ENCODE peak calls at places on chromosomes 3 and 15, in ten cellular contexts. One of them, this sample, is unnamed.

GRCh38 chr15:67820147-67820991 is 4.9 kb upstream of the SKOR1 start:
- DNase-seq in HCT116: no peak
- DNase-seq in SK-N-SH: no peak
- DNase-seq in A549: no peak
- DNase-seq in trophoblast cell: no peak
- DNase-seq in H1: no peak
- DNase-seq in fibroblast of lung: no peak
- DNase-seq in neural progenitor cell: no peak
- DNase-seq in endothelial cell of umbilical vein: no peak
- DNase-seq in Karpas-422: no peak
- DNase-seq in this sample: no peak

GRCh38 chr15:90481023-90481422 is 48.7 kb upstream of the CRTC3 start:
- DNase-seq in trophoblast cell: no peak
- DNase-seq in neural progenitor cell: no peak
- DNase-seq in HCT116: no peak
- DNase-seq in Karpas-422: no peak
- DNase-seq in endothelial cell of umbilical vein: no peak
- DNase-seq in fibroblast of lung: no peak
- DNase-seq in H1: no peak
- DNase-seq in SK-N-SH: no peak
- DNase-seq in A549: no peak
- DNase-seq in this sample: no peak

GRCh38 chr3:53199834-53200233 is 38.8 kb downstream of the PRKCD start:
- DNase-seq in H1: no peak
- DNase-seq in Karpas-422: no peak
- DNase-seq in HCT116: no peak
- DNase-seq in neural progenitor cell: no peak
- DNase-seq in A549: no peak
- DNase-seq in endothelial cell of umbilical vein: no peak
- DNase-seq in trophoblast cell: no peak
- DNase-seq in SK-N-SH: peak; percentile 25
- DNase-seq in fibroblast of lung: no peak
- DNase-seq in this sample: no peak

GRCh38 chr15:70048578-70048977 is 49.1 kb downstream of the TLE3 start:
- DNase-seq in HCT116: no peak
- DNase-seq in neural progenitor cell: no peak
- DNase-seq in fibroblast of lung: no peak
- DNase-seq in Karpas-422: no peak
- DNase-seq in A549: no peak
- DNase-seq in H1: no peak
- DNase-seq in SK-N-SH: no peak
- DNase-seq in endothelial cell of umbilical vein: no peak
- DNase-seq in trophoblast cell: no peak
- DNase-seq in this sample: no peak

GRCh38 chr15:71098920-71099319 is 16.4 kb upstream of the THSD4 start:
- DNase-seq in HCT116: no peak
- DNase-seq in fibroblast of lung: no peak
- DNase-seq in trophoblast cell: no peak
- DNase-seq in A549: no peak
- DNase-seq in Karpas-422: no peak
- DNase-seq in SK-N-SH: no peak
- DNase-seq in H1: no peak
- DNase-seq in endothelial cell of umbilical vein: no peak
- DNase-seq in neural progenitor cell: no peak
- DNase-seq in this sample: no peak

GRCh38 chr3:107216711-107217110 is 160.5 kb upstream of the CCDC54 start:
- DNase-seq in fibroblast of lung: peak; percentile 99
- DNase-seq in H1: no peak
- DNase-seq in trophoblast cell: peak; percentile 25
- DNase-seq in SK-N-SH: no peak
- DNase-seq in Karpas-422: no peak
- DNase-seq in HCT116: no peak
- DNase-seq in A549: no peak
- DNase-seq in endothelial cell of umbilical vein: no peak
- DNase-seq in neural progenitor cell: no peak
- DNase-seq in this sample: no peak

GRCh38 chr15:52019394-52020252 is 604 bp downstream of the MAPK6 start:
- DNase-seq in neural progenitor cell: peak; percentile 93
- DNase-seq in Karpas-422: peak; percentile 87
- DNase-seq in trophoblast cell: peak; percentile 87
- DNase-seq in SK-N-SH: peak; percentile 96
- DNase-seq in A549: peak; percentile 91
- DNase-seq in endothelial cell of umbilical vein: peak; percentile 86
- DNase-seq in H1: no peak
- DNase-seq in HCT116: no peak
- DNase-seq in fibroblast of lung: peak; percentile 92
- DNase-seq in this sample: no peak

GRCh38 chr3:13022348-13023250 is 50.6 kb downstream of the IQSEC1 start:
- DNase-seq in Karpas-422: peak; percentile 49
- DNase-seq in neural progenitor cell: peak; percentile 87
- DNase-seq in A549: peak; percentile 42
- DNase-seq in HCT116: no peak
- DNase-seq in trophoblast cell: peak; percentile 91
- DNase-seq in fibroblast of lung: peak; percentile 89
- DNase-seq in endothelial cell of umbilical vein: peak; percentile 51
- DNase-seq in H1: peak; percentile 31
- DNase-seq in SK-N-SH: peak; percentile 90
- DNase-seq in this sample: no peak

GRCh38 chr3:174440350-174440716 is 418.8 kb upstream of the NAALADL2 start:
- DNase-seq in neural progenitor cell: peak; percentile 38
- DNase-seq in HCT116: no peak
- DNase-seq in Karpas-422: no peak
- DNase-seq in endothelial cell of umbilical vein: no peak
- DNase-seq in SK-N-SH: no peak
- DNase-seq in H1: no peak
- DNase-seq in trophoblast cell: peak; percentile 6
- DNase-seq in A549: no peak
- DNase-seq in fibroblast of lung: peak; percentile 84
- DNase-seq in this sample: no peak

GRCh38 chr15:92780816-92781215 is 119.3 kb upstream of the CHD2 start:
- DNase-seq in fibroblast of lung: no peak
- DNase-seq in H1: no peak
- DNase-seq in endothelial cell of umbilical vein: no peak
- DNase-seq in neural progenitor cell: no peak
- DNase-seq in HCT116: no peak
- DNase-seq in trophoblast cell: no peak
- DNase-seq in Karpas-422: peak; percentile 49
- DNase-seq in A549: peak; percentile 33
- DNase-seq in SK-N-SH: peak; percentile 60
- DNase-seq in this sample: no peak

GRCh38 chr15:95944856-95945255 is 385.6 kb upstream of the NR2F2 start:
- DNase-seq in fibroblast of lung: no peak
- DNase-seq in A549: no peak
- DNase-seq in Karpas-422: no peak
- DNase-seq in SK-N-SH: no peak
- DNase-seq in trophoblast cell: no peak
- DNase-seq in HCT116: no peak
- DNase-seq in endothelial cell of umbilical vein: no peak
- DNase-seq in neural progenitor cell: no peak
- DNase-seq in H1: no peak
- DNase-seq in this sample: no peak

GRCh38 chr15:43749690-43750345 is 3.6 kb downstream of the PDIA3 start:
- DNase-seq in neural progenitor cell: no peak
- DNase-seq in fibroblast of lung: no peak
- DNase-seq in A549: no peak
- DNase-seq in SK-N-SH: no peak
- DNase-seq in Karpas-422: peak; percentile 95
- DNase-seq in endothelial cell of umbilical vein: no peak
- DNase-seq in trophoblast cell: peak; percentile 23
- DNase-seq in H1: no peak
- DNase-seq in HCT116: no peak
- DNase-seq in this sample: peak; percentile 78

DNA sequence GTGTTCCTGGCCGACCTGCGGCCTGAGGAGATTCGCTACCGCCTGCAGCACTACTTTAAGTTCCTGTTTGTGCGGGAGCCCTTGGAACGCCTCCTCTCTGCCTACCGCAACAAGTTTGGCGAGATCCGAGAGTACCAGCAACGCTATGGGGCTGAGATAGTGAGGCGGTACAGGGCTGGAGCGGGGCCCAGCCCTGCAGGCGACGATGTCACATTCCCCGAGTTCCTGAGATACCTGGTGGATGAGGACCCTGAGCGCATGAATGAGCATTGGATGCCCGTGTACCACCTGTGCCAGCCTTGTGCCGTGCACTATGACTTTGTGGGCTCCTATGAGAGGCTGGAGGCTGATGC is 970 bp downstream of the CHST14 start:
- DNase-seq in fibroblast of lung: peak; percentile 19
- DNase-seq in neural progenitor cell: peak; percentile 52
- DNase-seq in SK-N-SH: no peak
- DNase-seq in endothelial cell of umbilical vein: no peak
- DNase-seq in A549: no peak
- DNase-seq in HCT116: no peak
- DNase-seq in H1: peak; percentile 29
- DNase-seq in trophoblast cell: peak; percentile 85
- DNase-seq in Karpas-422: no peak
- DNase-seq in this sample: no peak
- H3K4me2 ChIP-seq in fibroblast of lung: peak overlapping the region; percentile 98
- H3K4me2 ChIP-seq in neural progenitor cell: peak overlapping the region; percentile 91
- H3K4me2 ChIP-seq in SK-N-SH: peak overlapping the region; percentile 99
- H3K4me2 ChIP-seq in endothelial cell of umbilical vein: peak overlapping the region; percentile 40
- H3K4me2 ChIP-seq in A549: peak overlapping the region; percentile 96
- H3K4me2 ChIP-seq in HCT116: peak overlapping the region; percentile 100
- H3K4me2 ChIP-seq in H1: peak overlapping the region; percentile 87
- H3K4me2 ChIP-seq in trophoblast cell: peak overlapping the region; percentile 92
- H3K4me2 ChIP-seq in Karpas-422: peak overlapping the region; percentile 89
- H3K4me2 ChIP-seq in this sample: peak overlapping the region; percentile 94

DNA sequence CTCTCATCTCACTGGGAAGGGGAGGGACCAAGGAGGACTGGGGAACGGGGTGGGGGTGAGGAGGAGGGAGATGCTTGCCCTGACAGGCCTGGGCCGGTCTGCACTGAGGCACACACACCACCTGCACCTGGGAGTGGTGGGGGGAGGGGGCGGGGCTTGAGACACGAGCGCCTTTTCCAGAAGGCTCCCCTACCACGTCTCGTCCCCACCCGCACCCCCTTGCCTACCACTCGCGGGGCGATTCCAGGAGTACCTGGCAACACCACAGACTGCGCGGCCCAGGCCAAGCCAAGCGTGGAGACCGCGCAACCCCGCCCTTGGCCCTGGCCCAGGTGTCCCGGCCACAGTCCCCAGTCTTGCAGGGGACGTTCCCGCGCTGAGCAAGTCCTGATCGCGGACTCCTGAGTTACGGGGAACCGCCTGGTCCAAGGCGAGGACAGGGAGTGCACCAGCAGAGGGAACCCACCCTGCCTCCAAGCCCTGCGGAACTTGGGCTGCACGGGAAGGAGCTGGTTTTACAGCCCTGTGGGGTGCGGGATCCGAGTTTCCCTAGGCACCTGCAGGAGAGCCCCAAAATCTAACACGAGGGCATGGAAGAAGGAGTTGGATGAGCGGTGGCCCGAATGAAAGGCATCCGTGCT is 68.1 kb upstream of the SH3GL3 start:
- DNase-seq in neural progenitor cell: no peak
- DNase-seq in A549: no peak
- DNase-seq in endothelial cell of umbilical vein: no peak
- DNase-seq in trophoblast cell: no peak
- DNase-seq in Karpas-422: no peak
- DNase-seq in HCT116: peak; percentile 8
- DNase-seq in fibroblast of lung: no peak
- DNase-seq in H1: no peak
- DNase-seq in SK-N-SH: no peak
- DNase-seq in this sample: no peak
- H3K4me2 ChIP-seq in neural progenitor cell: no peak overlapping the region
- H3K4me2 ChIP-seq in A549: peak overlapping the region; percentile 36
- H3K4me2 ChIP-seq in endothelial cell of umbilical vein: no peak overlapping the region
- H3K4me2 ChIP-seq in trophoblast cell: peak overlapping the region; percentile 43
- H3K4me2 ChIP-seq in Karpas-422: no peak overlapping the region
- H3K4me2 ChIP-seq in HCT116: peak overlapping the region; percentile 87
- H3K4me2 ChIP-seq in fibroblast of lung: peak overlapping the region; percentile 35
- H3K4me2 ChIP-seq in H1: peak overlapping the region; percentile 64
- H3K4me2 ChIP-seq in SK-N-SH: no peak overlapping the region
- H3K4me2 ChIP-seq in this sample: no peak overlapping the region

GRCh38 chr3:50318163-50318562 is 4.4 kb downstream of the HYAL2 start:
- DNase-seq in HCT116: no peak
- DNase-seq in H1: no peak
- DNase-seq in neural progenitor cell: no peak
- DNase-seq in SK-N-SH: no peak
- DNase-seq in Karpas-422: no peak
- DNase-seq in A549: no peak
- DNase-seq in fibroblast of lung: no peak
- DNase-seq in trophoblast cell: no peak
- DNase-seq in endothelial cell of umbilical vein: no peak
- DNase-seq in this sample: no peak
- H3K4me2 ChIP-seq in HCT116: peak overlapping the region; percentile 92
- H3K4me2 ChIP-seq in H1: no peak overlapping the region
- H3K4me2 ChIP-seq in neural progenitor cell: no peak overlapping the region
- H3K4me2 ChIP-seq in SK-N-SH: no peak overlapping the region
- H3K4me2 ChIP-seq in Karpas-422: no peak overlapping the region
- H3K4me2 ChIP-seq in A549: no peak overlapping the region
- H3K4me2 ChIP-seq in fibroblast of lung: no peak overlapping the region
- H3K4me2 ChIP-seq in trophoblast cell: no peak overlapping the region
- H3K4me2 ChIP-seq in endothelial cell of umbilical vein: peak overlapping the region; percentile 69
- H3K4me2 ChIP-seq in this sample: no peak overlapping the region

GRCh38 chr3:138862924-138863775 is 28.4 kb upstream of the PIK3CB start:
- DNase-seq in A549: peak; percentile 86
- DNase-seq in HCT116: peak; percentile 81
- DNase-seq in SK-N-SH: no peak
- DNase-seq in trophoblast cell: peak; percentile 72
- DNase-seq in fibroblast of lung: peak; percentile 56
- DNase-seq in neural progenitor cell: no peak
- DNase-seq in Karpas-422: no peak
- DNase-seq in endothelial cell of umbilical vein: peak; percentile 70
- DNase-seq in H1: no peak
- DNase-seq in this sample: no peak

GRCh38 chr3:138861755-138862333 is 27.1 kb upstream of the PIK3CB start:
- DNase-seq in neural progenitor cell: peak; percentile 61
- DNase-seq in A549: peak; percentile 10
- DNase-seq in trophoblast cell: no peak
- DNase-seq in H1: no peak
- DNase-seq in SK-N-SH: no peak
- DNase-seq in endothelial cell of umbilical vein: peak; percentile 28
- DNase-seq in HCT116: peak; percentile 23
- DNase-seq in fibroblast of lung: peak; percentile 12
- DNase-seq in Karpas-422: no peak
- DNase-seq in this sample: no peak

GRCh38 chr3:138867996-138868395 is 33.3 kb upstream of the PIK3CB start:
- DNase-seq in Karpas-422: no peak
- DNase-seq in HCT116: no peak
- DNase-seq in fibroblast of lung: no peak
- DNase-seq in A549: no peak
- DNase-seq in SK-N-SH: no peak
- DNase-seq in H1: no peak
- DNase-seq in trophoblast cell: no peak
- DNase-seq in neural progenitor cell: no peak
- DNase-seq in endothelial cell of umbilical vein: peak; percentile 59
- DNase-seq in this sample: no peak

GRCh38 chr3:138862531-138862923 is 27.8 kb upstream of the PIK3CB start:
- DNase-seq in Karpas-422: peak; percentile 45
- DNase-seq in HCT116: peak; percentile 12
- DNase-seq in neural progenitor cell: peak; percentile 4
- DNase-seq in trophoblast cell: no peak
- DNase-seq in H1: no peak
- DNase-seq in endothelial cell of umbilical vein: peak; percentile 60
- DNase-seq in A549: peak; percentile 15
- DNase-seq in fibroblast of lung: no peak
- DNase-seq in SK-N-SH: no peak
- DNase-seq in this sample: no peak

GRCh38 chr3:138863776-138864113 is 29.0 kb upstream of the PIK3CB start:
- DNase-seq in SK-N-SH: no peak
- DNase-seq in HCT116: no peak
- DNase-seq in endothelial cell of umbilical vein: no peak
- DNase-seq in trophoblast cell: no peak
- DNase-seq in neural progenitor cell: no peak
- DNase-seq in H1: no peak
- DNase-seq in Karpas-422: no peak
- DNase-seq in fibroblast of lung: no peak
- DNase-seq in A549: no peak
- DNase-seq in this sample: no peak
- H3K4me2 ChIP-seq in SK-N-SH: no peak overlapping the region
- H3K4me2 ChIP-seq in HCT116: peak overlapping the region; percentile 90
- H3K4me2 ChIP-seq in endothelial cell of umbilical vein: no peak overlapping the region
- H3K4me2 ChIP-seq in trophoblast cell: no peak overlapping the region
- H3K4me2 ChIP-seq in neural progenitor cell: no peak overlapping the region
- H3K4me2 ChIP-seq in H1: peak overlapping the region; percentile 64
- H3K4me2 ChIP-seq in Karpas-422: peak overlapping the region; percentile 37
- H3K4me2 ChIP-seq in fibroblast of lung: no peak overlapping the region
- H3K4me2 ChIP-seq in A549: peak overlapping the region; percentile 79
- H3K4me2 ChIP-seq in this sample: no peak overlapping the region

This sample was measured in GM12878.